ENCODE peak calls at places on chromosomes 4 and X, in seven cellular contexts. U is kidney epithelial cell, T is GM12865, X is left ventricle myocardium inferior, K is endothelial cell of umbilical vein, B is epithelial cell of esophagus, Z is choroid plexus epithelial cell. N is an unnamed sample.

GRCh38 chr4:2091990-2092652 is 33.0 kb downstream of the NAT8L start:
- DNase-seq in X (no peak), U (no peak), T (no peak), B (no peak), K (no peak), Z (no peak), N (no peak)

GRCh38 chr4:89949782-89950387 is 55.2 kb downstream of the MMRN1 start:
- DNase-seq in B (peak; percentile 33), K (no peak), X (no peak), T (no peak), U (no peak), Z (peak; percentile 6), N (no peak)

GRCh38 chr4:1243451-1244080 is 5.4 kb downstream of the CTBP1 start:
- DNase-seq in Z (no peak), K (no peak), X (peak; percentile 14), T (no peak), B (no peak), U (no peak), N (no peak)

GRCh38 chrX:23857409-23857808 is 50.3 kb downstream of the APOO start:
- DNase-seq in U (no peak), K (no peak), Z (no peak), B (no peak), X (no peak), T (no peak), N (no peak)

GRCh38 chrX:103330601-103331397 is 760 bp downstream of the TCEAL7 start:
- DNase-seq in Z (peak; percentile 17), U (no peak), X (no peak), T (no peak), K (peak; percentile 12), B (no peak), N (peak; percentile 12)

GRCh38 chrX:95860127-95860526 is 824.5 kb upstream of the DIAPH2 start:
- DNase-seq in K (no peak), U (no peak), T (no peak), X (no peak), Z (no peak), B (no peak), N (no peak)

GRCh38 chr4:75054089-75054488 is 121.2 kb downstream of the PARM1 start:
- DNase-seq in K (no peak), U (no peak), Z (no peak), X (no peak), T (no peak), B (no peak), N (no peak)

GRCh38 chr4:137635596-137635995 is 103.3 kb upstream of the PCDH18 start:
- DNase-seq in K (no peak), B (no peak), T (no peak), Z (peak; percentile 74), X (no peak), U (no peak), N (peak; percentile 50)

GRCh38 chr4:183443609-183444148 is 757 bp upstream of the CDKN2AIP start:
- DNase-seq in Z (peak; percentile 64), T (no peak), B (no peak), K (peak; percentile 80), X (no peak), U (no peak), N (no peak)

GRCh38 chr4:113256946-113257345 is 207.5 kb downstream of the ANK2 start:
- DNase-seq in K (no peak), Z (no peak), X (no peak), T (no peak), B (peak; percentile 68), U (no peak), N (peak; percentile 18)

GRCh38 chr4:26175905-26176304 is 144.9 kb upstream of the RBPJ start:
- DNase-seq in K (no peak), U (no peak), T (no peak), B (no peak), X (no peak), Z (no peak), N (no peak)

GRCh38 chr4:4488405-4489404 is 53.1 kb downstream of the STX18 start:
- DNase-seq in T (peak; percentile 90), X (peak; percentile 36), B (peak; percentile 82), Z (peak; percentile 95), U (peak; percentile 28), K (peak; percentile 86), N (peak; percentile 89)

GRCh38 chr4:88759039-88759631 is 61.5 kb upstream of the NAP1L5 start:
- DNase-seq in T (no peak), B (peak; percentile 76), X (no peak), Z (peak; percentile 83), U (no peak), K (peak; percentile 52), N (peak; percentile 79)

GRCh38 chr4:7475207-7475606 is 40.5 kb upstream of the PSAPL1 start:
- DNase-seq in B (no peak), Z (no peak), T (no peak), U (no peak), X (no peak), K (no peak), N (no peak)

DNA sequence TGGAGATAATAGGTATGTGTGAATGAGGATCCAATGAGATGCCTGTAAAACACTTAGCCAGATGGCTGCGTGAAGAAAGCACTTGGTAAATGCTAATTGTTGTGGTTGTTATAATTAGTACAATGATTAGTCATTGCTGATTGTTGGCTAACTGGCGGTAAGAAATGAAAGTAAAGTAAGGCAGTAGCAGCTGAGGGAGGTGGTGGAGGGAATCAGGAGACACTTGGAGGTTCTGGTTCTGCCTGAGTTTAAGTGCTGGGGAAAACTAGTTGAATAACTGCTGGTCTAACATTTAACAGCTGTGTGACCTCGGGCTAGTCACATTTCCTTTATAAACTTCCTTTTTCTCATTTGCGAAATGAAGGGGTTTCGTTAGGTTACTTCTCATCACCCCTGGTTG is 30.9 kb downstream of the CD38 start:
- DNase-seq in U (no peak), B (peak; percentile 14), K (peak; percentile 16), X (no peak), Z (no peak), T (peak; percentile 45), N (no peak)
- H3K4me3 ChIP-seq in U (no peak overlapping the region), B (no peak overlapping the region), K (no peak overlapping the region), X (peak overlapping the region; percentile 31), Z (no peak overlapping the region), T (no peak overlapping the region), N (no peak overlapping the region)

DNA sequence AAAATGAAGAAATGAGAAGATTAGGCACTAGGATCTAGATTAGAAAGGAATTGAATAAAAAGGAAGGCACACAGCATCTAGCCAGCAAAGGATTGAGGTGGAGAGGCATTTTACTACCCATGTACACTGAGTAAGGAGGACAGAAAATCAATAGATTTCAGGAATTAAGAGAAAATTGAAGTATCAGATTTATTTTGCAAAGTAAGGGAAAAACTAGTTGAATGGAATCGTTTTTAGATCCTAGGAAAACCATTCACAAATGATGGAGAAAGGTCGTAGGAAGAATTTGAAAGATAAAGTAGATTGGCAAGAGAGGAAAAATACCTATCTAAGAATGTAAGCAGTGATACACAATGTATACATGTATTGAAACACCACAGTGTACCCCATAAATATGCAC is 31.3 kb downstream of the ENOPH1 start:
- DNase-seq in B (no peak), U (no peak), Z (no peak), X (no peak), K (no peak), T (no peak), N (no peak)
- TF ChIP-seq CTCF in B (no peak), U (no peak), Z (no peak), X (no peak), K (no peak), T (no peak), N (no peak)

GRCh38 chrX:48827654-48827968 is 1.3 kb downstream of the ERAS start:
- DNase-seq in X (no peak), T (no peak), Z (no peak), U (no peak), K (no peak), B (no peak), N (no peak)

GRCh38 chrX:48824066-48824465 is 2.2 kb upstream of the ERAS start:
- DNase-seq in B (no peak), U (no peak), K (no peak), X (no peak), Z (no peak), T (no peak), N (no peak)

GRCh38 chrX:48829016-48829735 is 2.9 kb downstream of the ERAS start:
- DNase-seq in K (no peak), U (no peak), Z (no peak), X (no peak), T (no peak), B (no peak), N (no peak)

GRCh38 chrX:48826876-48827653 is 752 bp downstream of the ERAS start:
- DNase-seq in K (no peak), U (no peak), Z (no peak), X (no peak), T (no peak), B (no peak), N (no peak)

DNA sequence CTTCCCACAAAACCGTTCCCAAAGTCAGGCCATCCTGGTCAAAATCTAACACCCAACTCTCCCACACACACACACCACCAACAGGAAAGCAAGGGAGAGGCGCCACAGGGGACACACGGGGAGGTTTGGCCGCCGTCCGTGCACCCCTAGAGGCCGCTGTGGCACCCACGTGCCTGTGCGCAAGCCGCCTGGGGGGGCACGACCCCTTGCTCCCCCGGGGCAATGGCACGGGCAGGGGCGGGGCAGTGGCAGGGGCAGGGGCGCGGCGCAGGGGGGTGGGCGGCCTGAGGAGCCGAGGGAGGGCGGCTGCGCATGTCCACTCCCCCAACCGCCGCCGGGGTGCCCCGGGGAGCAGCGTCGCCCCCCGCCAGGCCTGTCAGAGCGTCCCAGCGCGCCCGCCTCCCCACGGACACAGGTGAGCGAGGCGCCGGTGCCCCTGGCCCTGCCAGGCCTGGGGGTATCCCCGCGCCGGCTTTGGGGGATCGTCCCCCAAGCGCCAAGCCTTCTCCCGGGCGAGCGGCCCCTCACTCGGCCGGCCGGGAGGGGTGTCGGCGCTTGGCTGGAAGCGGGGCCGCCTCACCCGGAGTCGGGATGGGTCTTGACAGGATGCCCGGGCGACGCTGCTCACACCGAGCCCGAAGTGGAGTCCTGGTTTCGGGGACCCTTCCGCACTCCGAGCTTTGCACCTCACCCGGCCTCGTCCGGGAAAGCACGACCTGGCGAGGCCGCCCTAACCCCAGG is at the start of gene ERAS:
- DNase-seq in U (no peak), T (peak; percentile 15), Z (no peak), K (no peak), B (no peak), X (no peak), N (no peak)
- H3K4me3 ChIP-seq in U (no peak within 1 kb of the TSS), T (no peak within 1 kb of the TSS), Z (no peak within 1 kb of the TSS), K (no peak within 1 kb of the TSS), B (no peak within 1 kb of the TSS), X (no peak within 1 kb of the TSS), N (no peak within 1 kb of the TSS)

GRCh38 chr4:25080571-25080970 is 49.8 kb upstream of the LGI2 start:
- DNase-seq in Z (no peak), U (no peak), X (no peak), T (no peak), K (no peak), B (no peak), N (no peak)

GRCh38 chr4:25078523-25078922 is 47.8 kb upstream of the LGI2 start:
- DNase-seq in K (no peak), Z (no peak), U (no peak), T (no peak), X (no peak), B (no peak), N (no peak)

GRCh38 chr4:25076625-25077413 is 46.1 kb upstream of the LGI2 start:
- DNase-seq in B (no peak), Z (no peak), U (no peak), T (no peak), K (no peak), X (no peak), N (peak; percentile 31)

GRCh38 chr4:25075129-25075528 is 44.4 kb upstream of the LGI2 start:
- DNase-seq in T (no peak), X (no peak), B (no peak), Z (no peak), U (no peak), K (no peak), N (no peak)

GRCh38 chr4:25075851-25076250 is 45.1 kb upstream of the LGI2 start:
- DNase-seq in X (no peak), K (no peak), Z (no peak), T (no peak), U (no peak), B (no peak), N (no peak)
- TF ChIP-seq CTCF in X (no peak), K (no peak), Z (no peak), T (no peak), U (no peak), B (no peak), N (no peak)